ENCODE peak calls at places on chromosomes 7 and 10, in five cellular contexts. One of them, this sample, is unnamed.

GRCh38 chr10:59372543-59372942 is 10.2 kb upstream of the FAM13C start:
- DNase-seq in HepG2: no peak
- DNase-seq in endothelial cell of umbilical vein: no peak
- DNase-seq in GM12878: no peak
- DNase-seq in HCT116: no peak
- DNase-seq in this sample: no peak

GRCh38 chr7:108448777-108449576 is 7.3 kb downstream of the NRCAM start:
- DNase-seq in HCT116: no peak
- DNase-seq in endothelial cell of umbilical vein: no peak
- DNase-seq in GM12878: no peak
- DNase-seq in HepG2: no peak
- DNase-seq in this sample: peak

GRCh38 chr10:88792656-88793055 is 9.9 kb upstream of the LIPM start:
- DNase-seq in HepG2: no peak
- DNase-seq in HCT116: no peak
- DNase-seq in endothelial cell of umbilical vein: no peak
- DNase-seq in GM12878: peak
- DNase-seq in this sample: no peak

GRCh38 chr7:46296526-46296925 is 375.5 kb upstream of the IGFBP3 start:
- DNase-seq in HepG2: no peak
- DNase-seq in GM12878: no peak
- DNase-seq in endothelial cell of umbilical vein: no peak
- DNase-seq in HCT116: no peak
- DNase-seq in this sample: no peak

GRCh38 chr7:115499966-115500365 is 530.6 kb downstream of the TFEC start:
- DNase-seq in GM12878: no peak
- DNase-seq in HCT116: no peak
- DNase-seq in HepG2: no peak
- DNase-seq in endothelial cell of umbilical vein: no peak
- DNase-seq in this sample: no peak

GRCh38 chr7:100351657-100352058 is 6.3 kb upstream of the PILRB start:
- DNase-seq in HCT116: no peak
- DNase-seq in GM12878: no peak
- DNase-seq in endothelial cell of umbilical vein: no peak
- DNase-seq in HepG2: no peak
- DNase-seq in this sample: no peak

GRCh38 chr7:106778656-106779250 is 86.3 kb upstream of the PIK3CG start:
- DNase-seq in HepG2: no peak
- DNase-seq in endothelial cell of umbilical vein: no peak
- DNase-seq in GM12878: no peak
- DNase-seq in HCT116: no peak
- DNase-seq in this sample: no peak

GRCh38 chr7:157682064-157682945 is 345.5 kb downstream of the DNAJB6 start:
- DNase-seq in endothelial cell of umbilical vein: no peak
- DNase-seq in GM12878: no peak
- DNase-seq in HepG2: no peak
- DNase-seq in HCT116: no peak
- DNase-seq in this sample: no peak

GRCh38 chr7:65509368-65510186 is 135.9 kb downstream of the ZNF92 start:
- DNase-seq in GM12878: no peak
- DNase-seq in HepG2: no peak
- DNase-seq in endothelial cell of umbilical vein: no peak
- DNase-seq in HCT116: no peak
- DNase-seq in this sample: peak

GRCh38 chr10:44935201-44935960 is 24.2 kb upstream of the RASSF4 start:
- DNase-seq in HCT116: no peak
- DNase-seq in GM12878: no peak
- DNase-seq in HepG2: peak
- DNase-seq in endothelial cell of umbilical vein: peak
- DNase-seq in this sample: no peak

GRCh38 chr10:97532935-97533671 is 34.4 kb downstream of the UBTD1 start:
- DNase-seq in endothelial cell of umbilical vein: no peak
- DNase-seq in HepG2: no peak
- DNase-seq in GM12878: no peak
- DNase-seq in HCT116: no peak
- DNase-seq in this sample: peak

GRCh38 chr7:12569673-12570072 is 847 bp upstream of the SCIN start:
- DNase-seq in endothelial cell of umbilical vein: no peak
- DNase-seq in HepG2: no peak
- DNase-seq in HCT116: no peak
- DNase-seq in GM12878: no peak
- DNase-seq in this sample: peak

GRCh38 chr7:100141554-100141949 is 7.2 kb upstream of the LAMTOR4 start:
- DNase-seq in HepG2: no peak
- DNase-seq in endothelial cell of umbilical vein: no peak
- DNase-seq in HCT116: no peak
- DNase-seq in GM12878: no peak
- DNase-seq in this sample: no peak

GRCh38 chr10:70679498-70679897 is 7.2 kb downstream of the ADAMTS14 start:
- DNase-seq in GM12878: no peak
- DNase-seq in HepG2: no peak
- DNase-seq in HCT116: no peak
- DNase-seq in endothelial cell of umbilical vein: no peak
- DNase-seq in this sample: no peak

GRCh38 chr10:96377816-96378294 is 19.1 kb upstream of the OPALIN start:
- DNase-seq in HepG2: peak
- DNase-seq in HCT116: no peak
- DNase-seq in GM12878: no peak
- DNase-seq in endothelial cell of umbilical vein: no peak
- DNase-seq in this sample: no peak

GRCh38 chr10:71726673-71727428 is 7.3 kb upstream of the C10orf105 start:
- DNase-seq in HCT116: no peak
- DNase-seq in endothelial cell of umbilical vein: no peak
- DNase-seq in HepG2: no peak
- DNase-seq in GM12878: peak
- DNase-seq in this sample: no peak

GRCh38 chr10:35606423-35606822 is 1.3 kb downstream of the GJD4 start:
- DNase-seq in HCT116: no peak
- DNase-seq in endothelial cell of umbilical vein: no peak
- DNase-seq in HepG2: no peak
- DNase-seq in GM12878: no peak
- DNase-seq in this sample: no peak

GRCh38 chr10:17665742-17666141 is 21.8 kb downstream of the STAM start:
- DNase-seq in HCT116: no peak
- DNase-seq in GM12878: no peak
- DNase-seq in HepG2: peak
- DNase-seq in endothelial cell of umbilical vein: peak
- DNase-seq in this sample: no peak

GRCh38 chr10:116741391-116742351 is 695 bp downstream of the HSPA12A start:
- DNase-seq in endothelial cell of umbilical vein: no peak
- DNase-seq in HepG2: no peak
- DNase-seq in GM12878: no peak
- DNase-seq in HCT116: no peak
- DNase-seq in this sample: peak

GRCh38 chr7:42494199-42494710 is 257.2 kb upstream of the GLI3 start:
- DNase-seq in HepG2: no peak
- DNase-seq in GM12878: no peak
- DNase-seq in endothelial cell of umbilical vein: no peak
- DNase-seq in HCT116: no peak
- DNase-seq in this sample: no peak

DNA sequence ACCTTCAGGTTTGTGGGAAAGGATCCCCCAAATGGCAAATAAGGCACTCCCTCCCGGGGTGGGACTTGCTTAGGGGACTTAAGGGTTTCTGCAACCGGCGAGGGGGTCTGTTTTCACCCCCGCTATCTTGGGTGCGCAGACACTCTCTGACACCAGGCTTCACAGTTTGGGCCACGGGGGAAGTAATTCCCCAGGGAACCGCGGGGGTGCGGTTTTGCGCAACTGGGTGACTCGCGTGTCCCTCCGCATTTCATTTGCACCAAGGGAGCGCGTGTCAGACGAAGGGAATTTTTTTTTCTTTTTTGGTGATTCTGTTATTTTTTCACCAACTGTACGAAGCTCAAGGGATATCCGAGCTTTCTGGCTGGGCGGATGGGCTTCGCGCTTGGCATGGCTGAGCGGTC is 1.7 kb downstream of the GRM8 start:
- DNase-seq in HCT116: no peak
- DNase-seq in endothelial cell of umbilical vein: no peak
- DNase-seq in GM12878: no peak
- DNase-seq in HepG2: no peak
- DNase-seq in this sample: peak
- TF ChIP-seq EZH2 in HCT116: no peak
- TF ChIP-seq EZH2 in endothelial cell of umbilical vein: no peak
- TF ChIP-seq EZH2 in GM12878: no peak
- TF ChIP-seq EZH2 in HepG2: no peak
- TF ChIP-seq EZH2 in this sample: peak

GRCh38 chr7:19851504-19851903 is 78.1 kb upstream of the TMEM196 start:
- DNase-seq in endothelial cell of umbilical vein: no peak
- DNase-seq in GM12878: no peak
- DNase-seq in HepG2: no peak
- DNase-seq in HCT116: no peak
- DNase-seq in this sample: no peak

GRCh38 chr7:19853261-19853832 is 79.9 kb upstream of the TMEM196 start:
- DNase-seq in GM12878: no peak
- DNase-seq in HCT116: no peak
- DNase-seq in HepG2: no peak
- DNase-seq in endothelial cell of umbilical vein: no peak
- DNase-seq in this sample: no peak

GRCh38 chr7:19852192-19852591 is 78.8 kb upstream of the TMEM196 start:
- DNase-seq in endothelial cell of umbilical vein: no peak
- DNase-seq in HCT116: no peak
- DNase-seq in GM12878: no peak
- DNase-seq in HepG2: no peak
- DNase-seq in this sample: no peak
- TF ChIP-seq POLR2AphosphoS5 in endothelial cell of umbilical vein: no peak
- TF ChIP-seq POLR2AphosphoS5 in HCT116: no peak
- TF ChIP-seq POLR2AphosphoS5 in GM12878: no peak
- TF ChIP-seq POLR2AphosphoS5 in HepG2: no peak
- TF ChIP-seq POLR2AphosphoS5 in this sample: no peak

GRCh38 chr10:132786279-132786528 is 257 bp upstream of the NKX6-2 start:
- DNase-seq in HCT116: no peak
- DNase-seq in endothelial cell of umbilical vein: no peak
- DNase-seq in GM12878: no peak
- DNase-seq in HepG2: no peak
- DNase-seq in this sample: no peak
- TF ChIP-seq EZH2 in HCT116: no peak
- TF ChIP-seq EZH2 in endothelial cell of umbilical vein: no peak
- TF ChIP-seq EZH2 in GM12878: no peak
- TF ChIP-seq EZH2 in HepG2: no peak
- TF ChIP-seq EZH2 in this sample: peak

DNA sequence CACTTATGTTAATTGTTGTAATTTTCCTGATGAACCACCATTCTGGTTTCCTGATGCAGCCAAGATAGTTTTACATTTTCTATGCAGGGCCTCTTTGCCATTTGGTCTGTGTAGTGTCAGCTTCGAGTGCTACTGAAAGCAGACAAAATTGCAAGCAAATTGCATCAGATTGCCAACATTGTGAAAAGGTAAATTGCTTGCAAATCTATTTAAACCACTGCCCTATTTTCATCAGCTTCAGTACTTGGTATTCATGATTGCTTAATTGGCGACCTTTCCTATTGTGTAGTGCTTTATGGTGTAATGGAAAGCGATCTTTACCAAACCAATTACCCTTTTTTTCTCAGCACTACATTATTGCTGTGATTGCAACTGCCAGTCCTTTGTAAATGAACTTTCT is 177.5 kb upstream of the SP8 start:
- DNase-seq in endothelial cell of umbilical vein: no peak
- DNase-seq in HCT116: no peak
- DNase-seq in GM12878: no peak
- DNase-seq in HepG2: no peak
- DNase-seq in this sample: no peak
- TF ChIP-seq POLR2AphosphoS5 in endothelial cell of umbilical vein: no peak
- TF ChIP-seq POLR2AphosphoS5 in HCT116: no peak
- TF ChIP-seq POLR2AphosphoS5 in GM12878: no peak
- TF ChIP-seq POLR2AphosphoS5 in HepG2: no peak
- TF ChIP-seq POLR2AphosphoS5 in this sample: no peak

This sample was measured in GM23338.